ENCODE peak calls at places on chromosomes 13 and 19, in ten cellular contexts. O is endothelial cell, Z is neural crest cell, C is H9, D is astrocyte of the spinal cord, X is brain microvascular endothelial cell, J is foreskin fibroblast, T is ascending aorta, A is AG09309, U is left lung. Y is an unnamed sample.

GRCh38 chr19:48249502-48250014 is 6.2 kb downstream of the CARD8 start:
- DNase-seq in O (peak; percentile 51), Z (no peak), C (no peak), D (peak; percentile 12), X (no peak), J (no peak), T (no peak), A (no peak), U (peak; percentile 72), Y (no peak)

GRCh38 chr19:37925212-37925611 is 18.2 kb downstream of the SIPA1L3 start:
- DNase-seq in O (no peak), Z (no peak), C (no peak), D (no peak), X (no peak), J (no peak), T (no peak), A (no peak), U (no peak), Y (no peak)

GRCh38 chr13:100131863-100132574 is 43.1 kb downstream of the PCCA start:
- DNase-seq in O (no peak), Z (no peak), C (no peak), D (peak; percentile 81), X (peak; percentile 96), J (peak; percentile 91), T (no peak), A (peak; percentile 27), U (no peak), Y (peak; percentile 85)

GRCh38 chr13:22198656-22199217 is 527.9 kb downstream of the FGF9 start:
- DNase-seq in O (no peak), Z (no peak), C (no peak), D (no peak), X (no peak), J (no peak), T (no peak), A (no peak), U (no peak), Y (no peak)

GRCh38 chr19:38482496-38482895 is 49.0 kb downstream of the RYR1 start:
- DNase-seq in O (no peak), Z (no peak), C (no peak), D (no peak), X (no peak), J (no peak), T (no peak), A (no peak), U (no peak), Y (no peak)

GRCh38 chr13:97385146-97385545 is 48.8 kb upstream of the RAP2A start:
- DNase-seq in O (no peak), Z (no peak), C (no peak), D (no peak), X (no peak), J (no peak), T (no peak), A (no peak), U (no peak), Y (peak; percentile 27)

GRCh38 chr19:35745328-35746086 is at the start of the genes PSENEN and U2AF1L4:
- DNase-seq in O (peak; percentile 93), Z (peak; percentile 85), C (peak; percentile 98), D (peak; percentile 100), X (peak; percentile 97), J (peak; percentile 99), T (peak; percentile 96), A (peak; percentile 99), U (peak; percentile 98), Y (peak; percentile 98)

GRCh38 chr19:53008061-53008778 is 5.5 kb upstream of the ERVV-1 start:
- DNase-seq in O (no peak), Z (no peak), C (no peak), D (no peak), X (no peak), J (no peak), T (no peak), A (no peak), U (no peak), Y (no peak)

GRCh38 chr19:38417544-38418506 is 8.2 kb downstream of the RASGRP4 start:
- DNase-seq in O (peak; percentile 52), Z (peak; percentile 46), C (peak; percentile 94), D (no peak), X (no peak), J (no peak), T (no peak), A (no peak), U (peak; percentile 86), Y (no peak)

GRCh38 chr13:75919660-75920199 is 283.6 kb downstream of the LMO7 start:
- DNase-seq in O (no peak), Z (no peak), C (no peak), D (no peak), X (no peak), J (no peak), T (no peak), A (no peak), U (no peak), Y (no peak)

GRCh38 chr13:71798723-71799122 is 68.3 kb downstream of the DACH1 start:
- DNase-seq in O (no peak), Z (no peak), C (no peak), D (no peak), X (no peak), J (no peak), T (no peak), A (no peak), U (no peak), Y (no peak)

GRCh38 chr13:59750860-59751259 is 412.9 kb downstream of the DIAPH3 start:
- DNase-seq in O (peak; percentile 21), Z (peak; percentile 52), C (peak; percentile 74), D (peak; percentile 82), X (peak; percentile 80), J (peak; percentile 65), T (no peak), A (peak; percentile 58), U (no peak), Y (peak; percentile 65)

GRCh38 chr13:48142437-48142836 is 47.5 kb upstream of the MED4 start:
- DNase-seq in O (no peak), Z (no peak), C (no peak), D (no peak), X (no peak), J (no peak), T (no peak), A (no peak), U (no peak), Y (no peak)

GRCh38 chr13:93318538-93318937 is 91.9 kb downstream of the GPC6 start:
- DNase-seq in O (peak; percentile 6), Z (no peak), C (no peak), D (no peak), X (no peak), J (no peak), T (no peak), A (no peak), U (no peak), Y (no peak)

GRCh38 chr19:5052515-5052914 is 83.6 kb downstream of the KDM4B start:
- DNase-seq in O (no peak), Z (no peak), C (peak; percentile 55), D (no peak), X (no peak), J (no peak), T (no peak), A (no peak), U (no peak), Y (no peak)

GRCh38 chr13:105773241-105773640 is 762.2 kb downstream of the EFNB2 start:
- DNase-seq in O (no peak), Z (peak; percentile 10), C (no peak), D (no peak), X (no peak), J (no peak), T (no peak), A (no peak), U (no peak), Y (no peak)

GRCh38 chr13:113122571-113123225 is at the start of gene F10:
- DNase-seq in O (no peak), Z (peak; percentile 29), C (peak; percentile 88), D (peak; percentile 43), X (peak; percentile 75), J (peak; percentile 86), T (no peak), A (peak; percentile 4), U (peak; percentile 41), Y (peak; percentile 89)

GRCh38 chr19:5255602-5256231 is 84.9 kb downstream of the PTPRS start:
- DNase-seq in O (no peak), Z (no peak), C (no peak), D (no peak), X (no peak), J (no peak), T (no peak), A (no peak), U (no peak), Y (no peak)

GRCh38 chr19:3370214-3370720 is 3.9 kb downstream of the NFIC start:
- DNase-seq in O (no peak), Z (no peak), C (peak; percentile 34), D (no peak), X (no peak), J (no peak), T (no peak), A (no peak), U (no peak), Y (no peak)

GRCh38 chr13:69857188-69857821 is 250.3 kb upstream of the ATXN8OS start:
- DNase-seq in O (no peak), Z (no peak), C (no peak), D (peak; percentile 56), X (no peak), J (no peak), T (no peak), A (no peak), U (no peak), Y (peak; percentile 13)
- TF ChIP-seq CTCF in O (peak; percentile 91), Z (peak; percentile 89), C (peak; percentile 80), D (peak; percentile 54), X (peak; percentile 40), J (peak; percentile 41), T (peak; percentile 26), A (peak; percentile 34), U (peak; percentile 51), Y (peak; percentile 86)

GRCh38 chr19:45130888-45131615 is 29.7 kb downstream of the NKPD1 start:
- DNase-seq in O (no peak), Z (no peak), C (no peak), D (peak; percentile 14), X (no peak), J (no peak), T (no peak), A (no peak), U (no peak), Y (no peak)
- TF ChIP-seq CTCF in O (no peak), Z (peak; percentile 54), C (no peak), D (peak; percentile 29), X (peak; percentile 55), J (peak; percentile 16), T (no peak), A (no peak), U (no peak), Y (peak; percentile 56)

GRCh38 chr13:33017410-33017929 is 1.2 kb downstream of the KL start:
- DNase-seq in O (peak; percentile 62), Z (peak; percentile 18), C (peak; percentile 49), D (peak; percentile 30), X (no peak), J (no peak), T (no peak), A (no peak), U (no peak), Y (no peak)
- TF ChIP-seq CTCF in O (peak; percentile 58), Z (peak; percentile 66), C (peak; percentile 67), D (peak; percentile 35), X (peak; percentile 64), J (peak; percentile 5), T (peak; percentile 40), A (no peak), U (peak; percentile 65), Y (no peak)

DNA sequence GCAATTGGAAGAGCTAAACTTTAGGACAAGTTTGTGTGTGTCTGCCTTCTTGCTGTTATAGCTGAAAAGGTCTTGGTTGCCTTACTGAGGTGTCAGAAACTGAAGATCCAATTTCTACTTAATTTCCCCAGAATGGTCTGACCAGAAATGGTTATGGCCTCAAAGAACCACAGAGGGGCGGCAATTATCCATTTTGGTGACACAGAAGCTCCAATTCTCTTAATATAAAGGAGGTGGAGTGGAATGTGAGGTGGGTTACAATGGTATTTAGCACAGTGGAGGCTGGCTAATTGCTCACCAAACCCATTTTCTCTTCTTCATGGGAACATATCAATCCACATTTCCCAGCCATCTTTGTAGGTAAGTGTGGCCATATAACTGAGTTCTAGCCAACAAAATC is 1157.2 kb downstream of the OLFM4 start:
- DNase-seq in O (peak; percentile 31), Z (no peak), C (peak; percentile 59), D (no peak), X (no peak), J (no peak), T (no peak), A (no peak), U (no peak), Y (no peak)
- TF ChIP-seq CTCF in O (no peak), Z (peak; percentile 65), C (peak; percentile 81), D (no peak), X (no peak), J (no peak), T (no peak), A (no peak), U (no peak), Y (no peak)